ENCODE peak calls at places on chromosomes 5 and 9, in eight cellular contexts. Z is HFFc6, R is Right ventricle myocardium superior, T is activated T-cell treated with anti-CD3 and anti-CD28 coated beads for 48 hours, C is NCI-H446 treated with DMSO at 0.1 percent for 48 hours, W is COR-L47, J is NCI-H1092 treated with DMSO at 0.1 percent for 48 hours, I is NCI-H2227 treated with DMSO at 0.1 percent for 48 hours. F is an unnamed sample.
A peak's percentile ranks its signal among the peaks of the same experiment; 100 is the strongest.

GRCh38 chr9:35484406-35484805 is 5.5 kb upstream of the RUSC2 start:
- DNase-seq in Z (no peak), W (no peak), T (no peak), J (no peak), C (no peak), I (no peak), R (no peak), F (no peak)

GRCh38 chr5:93705896-93706295 is 35.5 kb downstream of the POU5F2 start:
- DNase-seq in W (no peak), C (peak; percentile 48), I (no peak), Z (peak; percentile 26), J (no peak), T (no peak), R (no peak), F (no peak)

GRCh38 chr5:149186506-149186905 is 45.2 kb downstream of the ABLIM3 start:
- DNase-seq in W (no peak), J (no peak), I (no peak), T (no peak), R (no peak), Z (no peak), C (no peak), F (peak; percentile 66)

GRCh38 chr9:135925496-135926133 is 18.3 kb upstream of the CAMSAP1 start:
- DNase-seq in T (peak; percentile 77), Z (no peak), W (no peak), C (no peak), I (no peak), R (no peak), J (no peak), F (no peak)

GRCh38 chr9:134475051-134475790 is 149.0 kb downstream of the RXRA start:
- DNase-seq in C (no peak), R (peak; percentile 91), J (no peak), T (peak; percentile 13), I (no peak), Z (peak; percentile 85), W (no peak), F (peak; percentile 70)

GRCh38 chr5:14234204-14234603 is 91.1 kb downstream of the TRIO start:
- DNase-seq in W (no peak), J (no peak), C (no peak), I (no peak), T (no peak), R (no peak), Z (no peak), F (no peak)

GRCh38 chr9:128828719-128829452 is 708 bp downstream of the SPOUT1 start:
- DNase-seq in C (no peak), R (no peak), W (no peak), Z (peak; percentile 14), I (no peak), T (no peak), J (no peak), F (no peak)

GRCh38 chr5:154714271-154714986 is 40.7 kb upstream of the LARP1 start:
- DNase-seq in T (no peak), W (no peak), R (no peak), Z (no peak), I (no peak), J (peak; percentile 1), C (no peak), F (peak; percentile 69)

GRCh38 chr5:31197183-31197582 is 3.7 kb downstream of the CDH6 start:
- DNase-seq in T (no peak), Z (peak; percentile 25), I (no peak), C (no peak), J (no peak), W (no peak), R (no peak), F (no peak)

GRCh38 chr9:126671381-126671831 is 57.7 kb downstream of the LMX1B start:
- DNase-seq in I (no peak), R (peak; percentile 75), T (no peak), J (peak; percentile 55), Z (no peak), W (no peak), C (no peak), F (no peak)

GRCh38 chr5:154308457-154309360 is 118.2 kb downstream of the GALNT10 start:
- DNase-seq in Z (peak; percentile 94), C (no peak), I (no peak), R (no peak), J (no peak), T (no peak), W (no peak), F (peak; percentile 60)

GRCh38 chr9:97543568-97543967 is 42.1 kb downstream of the TMOD1 start:
- DNase-seq in W (peak; percentile 8), T (no peak), I (no peak), J (no peak), R (no peak), Z (no peak), C (no peak), F (no peak)

GRCh38 chr9:87226896-87227295 is 270.8 kb upstream of the DAPK1 start:
- DNase-seq in C (no peak), Z (no peak), R (no peak), J (no peak), W (no peak), I (no peak), T (no peak), F (no peak)

GRCh38 chr5:100644776-100645175 is 109.6 kb downstream of the FAM174A start:
- DNase-seq in I (no peak), Z (no peak), W (no peak), C (no peak), R (no peak), J (no peak), T (no peak), F (no peak)

GRCh38 chr9:93286252-93287188 is 102.6 kb downstream of the WNK2 start:
- DNase-seq in R (no peak), I (no peak), J (no peak), Z (no peak), C (no peak), W (no peak), T (no peak), F (no peak)